ENCODE peak calls at places on chromosomes 5 and 9, in nine cellular contexts. One of them, this sample, is unnamed.

GRCh38 chr9:115034801-115035200 is 83.2 kb downstream of the TNC start:
- DNase-seq in cardiac muscle cell: peak
- DNase-seq in AG09309: peak
- DNase-seq in prostate gland: no peak
- DNase-seq in Calu3: no peak
- DNase-seq in H9: no peak
- DNase-seq in fibroblast of pulmonary artery: peak
- DNase-seq in foreskin fibroblast: peak
- DNase-seq in mammary epithelial cell: peak
- DNase-seq in this sample: peak

GRCh38 chr9:131692612-131692976 is 47.3 kb downstream of the RAPGEF1 start:
- DNase-seq in cardiac muscle cell: no peak
- DNase-seq in AG09309: no peak
- DNase-seq in prostate gland: peak
- DNase-seq in Calu3: no peak
- DNase-seq in H9: no peak
- DNase-seq in fibroblast of pulmonary artery: no peak
- DNase-seq in foreskin fibroblast: no peak
- DNase-seq in mammary epithelial cell: peak
- DNase-seq in this sample: no peak

GRCh38 chr5:38797838-38798237 is 48.0 kb upstream of the OSMR start:
- DNase-seq in cardiac muscle cell: no peak
- DNase-seq in AG09309: no peak
- DNase-seq in prostate gland: no peak
- DNase-seq in Calu3: no peak
- DNase-seq in H9: no peak
- DNase-seq in fibroblast of pulmonary artery: no peak
- DNase-seq in foreskin fibroblast: no peak
- DNase-seq in mammary epithelial cell: no peak
- DNase-seq in this sample: no peak

GRCh38 chr5:73443725-73444498 is 4.7 kb downstream of the FOXD1 start:
- DNase-seq in cardiac muscle cell: no peak
- DNase-seq in AG09309: no peak
- DNase-seq in prostate gland: no peak
- DNase-seq in Calu3: no peak
- DNase-seq in H9: peak
- DNase-seq in fibroblast of pulmonary artery: no peak
- DNase-seq in foreskin fibroblast: no peak
- DNase-seq in mammary epithelial cell: no peak
- DNase-seq in this sample: no peak

GRCh38 chr9:132774886-132775285 is 103.2 kb downstream of the AK8 start:
- DNase-seq in cardiac muscle cell: no peak
- DNase-seq in AG09309: no peak
- DNase-seq in prostate gland: no peak
- DNase-seq in Calu3: no peak
- DNase-seq in H9: no peak
- DNase-seq in fibroblast of pulmonary artery: no peak
- DNase-seq in foreskin fibroblast: no peak
- DNase-seq in mammary epithelial cell: no peak
- DNase-seq in this sample: no peak

GRCh38 chr9:122518841-122519240 is at the start of gene OR1J4:
- DNase-seq in cardiac muscle cell: no peak
- DNase-seq in AG09309: no peak
- DNase-seq in prostate gland: no peak
- DNase-seq in Calu3: no peak
- DNase-seq in H9: no peak
- DNase-seq in fibroblast of pulmonary artery: no peak
- DNase-seq in foreskin fibroblast: no peak
- DNase-seq in mammary epithelial cell: no peak
- DNase-seq in this sample: no peak

GRCh38 chr5:76717222-76718083 is 1.5 kb downstream of the F2R start:
- DNase-seq in cardiac muscle cell: peak
- DNase-seq in AG09309: no peak
- DNase-seq in prostate gland: no peak
- DNase-seq in Calu3: no peak
- DNase-seq in H9: no peak
- DNase-seq in fibroblast of pulmonary artery: peak
- DNase-seq in foreskin fibroblast: no peak
- DNase-seq in mammary epithelial cell: no peak
- DNase-seq in this sample: no peak

GRCh38 chr9:75834878-75835277 is 55.6 kb upstream of the PCSK5 start:
- DNase-seq in cardiac muscle cell: no peak
- DNase-seq in AG09309: no peak
- DNase-seq in prostate gland: no peak
- DNase-seq in Calu3: no peak
- DNase-seq in H9: no peak
- DNase-seq in fibroblast of pulmonary artery: no peak
- DNase-seq in foreskin fibroblast: no peak
- DNase-seq in mammary epithelial cell: no peak
- DNase-seq in this sample: no peak

GRCh38 chr5:51326844-51327243 is 56.4 kb upstream of the ISL1 start:
- DNase-seq in cardiac muscle cell: no peak
- DNase-seq in AG09309: no peak
- DNase-seq in prostate gland: no peak
- DNase-seq in Calu3: no peak
- DNase-seq in H9: no peak
- DNase-seq in fibroblast of pulmonary artery: no peak
- DNase-seq in foreskin fibroblast: no peak
- DNase-seq in mammary epithelial cell: peak
- DNase-seq in this sample: no peak

GRCh38 chr9:103999375-104000062 is 94.6 kb upstream of the SMC2 start:
- DNase-seq in cardiac muscle cell: no peak
- DNase-seq in AG09309: no peak
- DNase-seq in prostate gland: no peak
- DNase-seq in Calu3: no peak
- DNase-seq in H9: no peak
- DNase-seq in fibroblast of pulmonary artery: no peak
- DNase-seq in foreskin fibroblast: no peak
- DNase-seq in mammary epithelial cell: no peak
- DNase-seq in this sample: no peak

GRCh38 chr9:20621553-20622329 is 558 bp downstream of the MLLT3 start:
- DNase-seq in cardiac muscle cell: peak
- DNase-seq in AG09309: no peak
- DNase-seq in prostate gland: peak
- DNase-seq in Calu3: peak
- DNase-seq in H9: peak
- DNase-seq in fibroblast of pulmonary artery: peak
- DNase-seq in foreskin fibroblast: peak
- DNase-seq in mammary epithelial cell: peak
- DNase-seq in this sample: no peak

GRCh38 chr9:126438757-126439401 is 112.2 kb downstream of the MVB12B start:
- DNase-seq in cardiac muscle cell: no peak
- DNase-seq in AG09309: no peak
- DNase-seq in prostate gland: no peak
- DNase-seq in Calu3: no peak
- DNase-seq in H9: no peak
- DNase-seq in fibroblast of pulmonary artery: no peak
- DNase-seq in foreskin fibroblast: no peak
- DNase-seq in mammary epithelial cell: no peak
- DNase-seq in this sample: no peak

GRCh38 chr5:158164648-158165047 is 305.7 kb upstream of the CLINT1 start:
- DNase-seq in cardiac muscle cell: no peak
- DNase-seq in AG09309: no peak
- DNase-seq in prostate gland: no peak
- DNase-seq in Calu3: no peak
- DNase-seq in H9: no peak
- DNase-seq in fibroblast of pulmonary artery: no peak
- DNase-seq in foreskin fibroblast: no peak
- DNase-seq in mammary epithelial cell: no peak
- DNase-seq in this sample: no peak

GRCh38 chr9:131813116-131813515 is 73.2 kb upstream of the RAPGEF1 start:
- DNase-seq in cardiac muscle cell: no peak
- DNase-seq in AG09309: no peak
- DNase-seq in prostate gland: no peak
- DNase-seq in Calu3: no peak
- DNase-seq in H9: no peak
- DNase-seq in fibroblast of pulmonary artery: peak
- DNase-seq in foreskin fibroblast: no peak
- DNase-seq in mammary epithelial cell: no peak
- DNase-seq in this sample: no peak

GRCh38 chr5:73519531-73520283 is 21.5 kb downstream of the BTF3 start:
- DNase-seq in cardiac muscle cell: peak
- DNase-seq in AG09309: no peak
- DNase-seq in prostate gland: peak
- DNase-seq in Calu3: peak
- DNase-seq in H9: peak
- DNase-seq in fibroblast of pulmonary artery: peak
- DNase-seq in foreskin fibroblast: peak
- DNase-seq in mammary epithelial cell: peak
- DNase-seq in this sample: no peak

GRCh38 chr5:160357861-160358411 is 12.5 kb downstream of the C1QTNF2 start:
- DNase-seq in cardiac muscle cell: peak
- DNase-seq in AG09309: no peak
- DNase-seq in prostate gland: no peak
- DNase-seq in Calu3: no peak
- DNase-seq in H9: no peak
- DNase-seq in fibroblast of pulmonary artery: no peak
- DNase-seq in foreskin fibroblast: no peak
- DNase-seq in mammary epithelial cell: no peak
- DNase-seq in this sample: no peak

GRCh38 chr5:110377411-110378392 is 348.8 kb downstream of the TMEM232 start:
- DNase-seq in cardiac muscle cell: no peak
- DNase-seq in AG09309: no peak
- DNase-seq in prostate gland: no peak
- DNase-seq in Calu3: no peak
- DNase-seq in H9: no peak
- DNase-seq in fibroblast of pulmonary artery: no peak
- DNase-seq in foreskin fibroblast: peak
- DNase-seq in mammary epithelial cell: peak
- DNase-seq in this sample: peak

GRCh38 chr5:58042933-58043606 is 416.8 kb downstream of the PLK2 start:
- DNase-seq in cardiac muscle cell: peak
- DNase-seq in AG09309: no peak
- DNase-seq in prostate gland: no peak
- DNase-seq in Calu3: no peak
- DNase-seq in H9: no peak
- DNase-seq in fibroblast of pulmonary artery: peak
- DNase-seq in foreskin fibroblast: no peak
- DNase-seq in mammary epithelial cell: peak
- DNase-seq in this sample: no peak

GRCh38 chr9:92180669-92181181 is 65.5 kb upstream of the SPTLC1 start:
- DNase-seq in cardiac muscle cell: peak
- DNase-seq in AG09309: peak
- DNase-seq in prostate gland: no peak
- DNase-seq in Calu3: no peak
- DNase-seq in H9: no peak
- DNase-seq in fibroblast of pulmonary artery: peak
- DNase-seq in foreskin fibroblast: peak
- DNase-seq in mammary epithelial cell: peak
- DNase-seq in this sample: peak
- TF ChIP-seq CTCF in cardiac muscle cell: no peak
- TF ChIP-seq CTCF in AG09309: no peak
- TF ChIP-seq CTCF in prostate gland: no peak
- TF ChIP-seq CTCF in Calu3: no peak
- TF ChIP-seq CTCF in H9: no peak
- TF ChIP-seq CTCF in fibroblast of pulmonary artery: no peak
- TF ChIP-seq CTCF in foreskin fibroblast: no peak
- TF ChIP-seq CTCF in mammary epithelial cell: no peak
- TF ChIP-seq CTCF in this sample: no peak

GRCh38 chr5:95986001-95986400 is 24.4 kb upstream of the ELL2 start:
- DNase-seq in cardiac muscle cell: no peak
- DNase-seq in AG09309: no peak
- DNase-seq in prostate gland: no peak
- DNase-seq in Calu3: no peak
- DNase-seq in H9: no peak
- DNase-seq in fibroblast of pulmonary artery: no peak
- DNase-seq in foreskin fibroblast: no peak
- DNase-seq in mammary epithelial cell: no peak
- DNase-seq in this sample: no peak

GRCh38 chr5:95984287-95984938 is 22.8 kb upstream of the ELL2 start:
- DNase-seq in cardiac muscle cell: peak
- DNase-seq in AG09309: no peak
- DNase-seq in prostate gland: no peak
- DNase-seq in Calu3: no peak
- DNase-seq in H9: no peak
- DNase-seq in fibroblast of pulmonary artery: no peak
- DNase-seq in foreskin fibroblast: peak
- DNase-seq in mammary epithelial cell: peak
- DNase-seq in this sample: no peak

GRCh38 chr5:95986937-95987520 is 25.4 kb upstream of the ELL2 start:
- DNase-seq in cardiac muscle cell: no peak
- DNase-seq in AG09309: no peak
- DNase-seq in prostate gland: no peak
- DNase-seq in Calu3: no peak
- DNase-seq in H9: no peak
- DNase-seq in fibroblast of pulmonary artery: no peak
- DNase-seq in foreskin fibroblast: no peak
- DNase-seq in mammary epithelial cell: no peak
- DNase-seq in this sample: no peak

GRCh38 chr5:95983067-95983466 is 21.4 kb upstream of the ELL2 start:
- DNase-seq in cardiac muscle cell: no peak
- DNase-seq in AG09309: no peak
- DNase-seq in prostate gland: no peak
- DNase-seq in Calu3: no peak
- DNase-seq in H9: no peak
- DNase-seq in fibroblast of pulmonary artery: no peak
- DNase-seq in foreskin fibroblast: no peak
- DNase-seq in mammary epithelial cell: no peak
- DNase-seq in this sample: no peak

DNA sequence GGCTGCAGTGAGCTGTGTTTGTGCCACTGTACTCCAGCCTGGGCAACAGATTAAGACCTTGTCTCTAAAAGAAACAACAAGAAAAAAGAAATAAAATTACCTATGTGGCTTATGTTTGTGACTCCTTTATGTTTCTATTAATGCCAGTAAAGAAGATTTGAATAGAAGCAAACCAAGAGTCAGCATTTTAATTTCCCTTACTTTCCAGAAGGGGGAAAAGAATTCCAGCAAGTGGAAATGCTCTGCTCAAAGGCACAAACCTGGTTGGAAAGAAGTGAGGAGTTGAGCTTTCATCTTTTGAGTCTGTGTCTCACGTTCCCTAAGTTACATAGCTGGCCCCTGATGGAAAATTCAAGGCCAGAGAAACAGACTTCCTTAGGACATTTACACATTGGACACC is 23.6 kb upstream of the ELL2 start:
- DNase-seq in cardiac muscle cell: no peak
- DNase-seq in AG09309: no peak
- DNase-seq in prostate gland: no peak
- DNase-seq in Calu3: no peak
- DNase-seq in H9: no peak
- DNase-seq in fibroblast of pulmonary artery: no peak
- DNase-seq in foreskin fibroblast: no peak
- DNase-seq in mammary epithelial cell: no peak
- DNase-seq in this sample: no peak
- TF ChIP-seq CTCF in cardiac muscle cell: no peak
- TF ChIP-seq CTCF in AG09309: no peak
- TF ChIP-seq CTCF in prostate gland: no peak
- TF ChIP-seq CTCF in Calu3: no peak
- TF ChIP-seq CTCF in H9: peak
- TF ChIP-seq CTCF in fibroblast of pulmonary artery: no peak
- TF ChIP-seq CTCF in foreskin fibroblast: no peak
- TF ChIP-seq CTCF in mammary epithelial cell: no peak
- TF ChIP-seq CTCF in this sample: no peak

GRCh38 chr5:149767278-149767550 is 37.1 kb downstream of the PPARGC1B start:
- DNase-seq in cardiac muscle cell: no peak
- DNase-seq in AG09309: no peak
- DNase-seq in prostate gland: no peak
- DNase-seq in Calu3: no peak
- DNase-seq in H9: no peak
- DNase-seq in fibroblast of pulmonary artery: no peak
- DNase-seq in foreskin fibroblast: no peak
- DNase-seq in mammary epithelial cell: no peak
- DNase-seq in this sample: no peak
- TF ChIP-seq CTCF in cardiac muscle cell: no peak
- TF ChIP-seq CTCF in AG09309: no peak
- TF ChIP-seq CTCF in prostate gland: no peak
- TF ChIP-seq CTCF in Calu3: no peak
- TF ChIP-seq CTCF in H9: no peak
- TF ChIP-seq CTCF in fibroblast of pulmonary artery: no peak
- TF ChIP-seq CTCF in foreskin fibroblast: no peak
- TF ChIP-seq CTCF in mammary epithelial cell: no peak
- TF ChIP-seq CTCF in this sample: no peak

GRCh38 chr9:129383415-129384088 is 205.5 kb upstream of the IER5L start:
- DNase-seq in cardiac muscle cell: peak
- DNase-seq in AG09309: peak
- DNase-seq in prostate gland: peak
- DNase-seq in Calu3: peak
- DNase-seq in H9: peak
- DNase-seq in fibroblast of pulmonary artery: peak
- DNase-seq in foreskin fibroblast: peak
- DNase-seq in mammary epithelial cell: peak
- DNase-seq in this sample: peak
- TF ChIP-seq CTCF in cardiac muscle cell: no peak
- TF ChIP-seq CTCF in AG09309: no peak
- TF ChIP-seq CTCF in prostate gland: peak
- TF ChIP-seq CTCF in Calu3: no peak
- TF ChIP-seq CTCF in H9: no peak
- TF ChIP-seq CTCF in fibroblast of pulmonary artery: no peak
- TF ChIP-seq CTCF in foreskin fibroblast: no peak
- TF ChIP-seq CTCF in mammary epithelial cell: no peak
- TF ChIP-seq CTCF in this sample: peak